ENCODE peak calls at places on chromosome 9, in four cellular contexts. F, O, I and P are unnamed samples.

GRCh38 chr9:124503713-124504529 is 3.3 kb downstream of the NR5A1 start:
- DNase-seq in O (no peak), F (no peak), I (no peak), P (no peak)

GRCh38 chr9:111860443-111860842 is 36.2 kb upstream of the UGCG start:
- DNase-seq in F (no peak), I (no peak), O (no peak), P (no peak)

GRCh38 chr9:37386988-37387387 is 35.5 kb upstream of the GRHPR start:
- DNase-seq in I (no peak), O (no peak), F (no peak), P (no peak)

GRCh38 chr9:21605489-21605931 is 123.4 kb upstream of the IFNE start:
- DNase-seq in I (no peak), O (no peak), F (no peak), P (no peak)

GRCh38 chr9:112925058-112925641 is 34.5 kb upstream of the SLC46A2 start:
- DNase-seq in F (no peak), I (no peak), O (no peak), P (peak; percentile 6)

GRCh38 chr9:5939530-5939929 is 48.8 kb downstream of the MLANA start:
- DNase-seq in F (no peak), O (no peak), I (no peak), P (no peak)

GRCh38 chr9:127915325-127915752 is 1.5 kb downstream of the ST6GALNAC4 start:
- DNase-seq in F (no peak), O (no peak), I (peak; percentile 64), P (no peak)

GRCh38 chr9:86413966-86414880 is 60.0 kb upstream of the TUT7 start:
- DNase-seq in O (peak; percentile 9), F (no peak), I (no peak), P (peak; percentile 76)

GRCh38 chr9:124284940-124285441 is 27.2 kb downstream of the NEK6 start:
- DNase-seq in O (no peak), F (no peak), I (no peak), P (no peak)

GRCh38 chr9:967851-968641 is 8.4 kb upstream of the DMRT3 start:
- DNase-seq in I (no peak), O (no peak), F (no peak), P (no peak)

GRCh38 chr9:95494416-95495371 is 22.1 kb downstream of the PTCH1 start:
- DNase-seq in I (no peak), F (no peak), O (peak; percentile 87), P (no peak)

GRCh38 chr9:129235041-129235930 is 57.2 kb upstream of the IER5L start:
- DNase-seq in O (no peak), I (peak; percentile 31), F (no peak), P (no peak)

GRCh38 chr9:89872913-89873707 is 268.3 kb downstream of the GADD45G start:
- DNase-seq in F (no peak), O (no peak), I (peak; percentile 72), P (no peak)

GRCh38 chr9:31390352-31391025 is 994.0 kb upstream of the ACO1 start:
- DNase-seq in I (no peak), F (no peak), O (no peak), P (no peak)

GRCh38 chr9:131954299-131954698 is 125.4 kb downstream of the MED27 start:
- DNase-seq in I (no peak), O (no peak), F (no peak), P (no peak)

GRCh38 chr9:24245988-24246387 is 299.7 kb downstream of the IZUMO3 start:
- DNase-seq in F (no peak), I (no peak), O (no peak), P (no peak)

GRCh38 chr9:40928803-40929487 is 199.5 kb downstream of the FOXD4L6 start:
- DNase-seq in O (no peak), I (no peak), F (no peak), P (no peak)

GRCh38 chr9:128097156-128098016 is 29.4 kb downstream of the SLC25A25 start:
- DNase-seq in I (no peak), F (no peak), O (no peak), P (no peak)

GRCh38 chr9:84932915-84933527 is 263.5 kb downstream of the NTRK2 start:
- DNase-seq in I (no peak), O (no peak), F (no peak), P (no peak)

GRCh38 chr9:21434202-21435014 is 5.8 kb upstream of the IFNA1 start:
- DNase-seq in F (no peak), I (no peak), O (peak; percentile 47), P (peak; percentile 40)

GRCh38 chr9:95270790-95271189 is 46.7 kb downstream of the FANCC start:
- DNase-seq in O (no peak), F (no peak), I (no peak), P (no peak)

GRCh38 chr9:36543916-36544315 is 28.8 kb upstream of the MELK start:
- DNase-seq in I (peak; percentile 64), O (no peak), F (no peak), P (no peak)

GRCh38 chr9:95910023-95910706 is 34.7 kb downstream of the ERCC6L2 start:
- DNase-seq in F (no peak), O (no peak), I (no peak), P (no peak)

GRCh38 chr9:127137640-127138360 is 15.4 kb upstream of the ANGPTL2 start:
- DNase-seq in I (peak; percentile 46), F (no peak), O (no peak), P (no peak)

GRCh38 chr9:68967800-68968199 is 46.1 kb downstream of the PRKACG start:
- DNase-seq in O (no peak), I (no peak), F (no peak), P (no peak)

GRCh38 chr9:115115117-115115880 is 2.7 kb downstream of the TNC start:
- DNase-seq in F (no peak), I (no peak), O (no peak), P (no peak)

GRCh38 chr9:91197232-91198181 is 164.2 kb downstream of the AUH start:
- DNase-seq in F (peak; percentile 62), O (no peak), I (peak; percentile 77), P (peak; percentile 83)

GRCh38 chr9:123395276-123396006 is 39.4 kb downstream of the CRB2 start:
- DNase-seq in O (no peak), I (no peak), F (no peak), P (no peak)

GRCh38 chr9:128823362-128823902 is 5.1 kb downstream of the ENDOG start:
- DNase-seq in O (no peak), I (peak; percentile 48), F (no peak), P (no peak)

GRCh38 chr9:6630502-6631206 is 14.9 kb downstream of the GLDC start:
- DNase-seq in O (no peak), F (no peak), I (no peak), P (no peak)

GRCh38 chr9:35733109-35733541 is 659 bp downstream of the CREB3 start:
- DNase-seq in I (no peak), F (no peak), O (no peak), P (no peak)

GRCh38 chr9:71048271-71048670 is 73.2 kb downstream of the TRPM3 start:
- DNase-seq in I (no peak), F (no peak), O (no peak), P (no peak)

GRCh38 chr9:35646583-35647265 is 4.0 kb downstream of the SIT1 start:
- DNase-seq in I (peak; percentile 96), O (peak; percentile 91), F (no peak), P (no peak)

GRCh38 chr9:133683494-133684460 is 47.6 kb downstream of the DBH start:
- DNase-seq in F (no peak), O (peak; percentile 70), I (peak; percentile 82), P (no peak)
- H3K4me3 ChIP-seq in F (no peak overlapping the region), O (peak overlapping the region; percentile 14), I (no peak overlapping the region), P (no peak overlapping the region)

GRCh38 chr9:136143215-136144001 is 24.7 kb upstream of the TMEM250 start:
- DNase-seq in I (peak; percentile 46), F (no peak), O (no peak), P (no peak)
- H3K9me3 ChIP-seq in I (no peaks in the 10 kb centered on the region), F (no peaks in the 10 kb centered on the region), O (no peaks in the 10 kb centered on the region), P (no peaks in the 10 kb centered on the region)

DNA sequence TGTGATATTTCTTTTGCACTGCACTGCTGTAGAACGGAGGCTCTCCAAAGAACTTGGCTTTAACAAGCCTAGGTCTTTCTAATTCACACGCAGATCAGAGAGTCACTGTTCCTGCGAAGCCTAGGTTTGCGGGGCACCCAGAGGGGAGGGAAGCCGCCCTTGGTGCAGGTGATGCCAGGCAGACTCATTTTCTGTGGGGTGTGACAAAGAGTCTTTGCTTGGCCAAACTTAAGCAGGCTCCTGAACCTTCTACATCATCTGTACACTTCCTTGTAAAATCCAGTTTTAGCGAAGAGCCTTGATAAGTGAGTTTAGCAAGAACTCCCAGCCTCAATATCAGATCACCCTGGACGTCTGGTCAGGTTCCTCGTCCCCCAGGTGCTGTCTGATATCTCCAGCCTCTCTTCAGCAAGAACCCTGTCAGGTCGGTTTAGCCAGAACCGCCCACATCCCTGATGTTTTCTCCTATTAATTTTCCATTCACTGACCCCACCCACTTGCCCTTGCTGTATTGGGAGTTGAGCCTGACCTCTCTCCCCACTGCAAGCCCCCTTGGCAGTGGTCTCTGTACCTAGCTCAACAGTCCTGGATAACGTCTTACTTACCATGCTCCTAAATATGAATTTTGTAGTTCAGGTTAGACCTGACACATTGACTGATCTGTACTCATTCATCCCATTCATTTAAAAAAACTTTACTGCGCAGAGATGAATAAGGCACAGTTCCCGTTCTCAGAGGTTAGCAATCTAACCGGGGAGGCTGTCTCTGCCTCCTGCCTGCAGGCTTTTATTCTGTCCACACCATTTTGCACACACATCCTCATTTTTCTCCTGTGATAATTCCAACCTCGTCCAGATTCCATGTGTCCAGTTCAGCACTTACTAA is 880 bp upstream of the UBAC1 start:
- DNase-seq in O (no peak), I (no peak), F (no peak), P (no peak)
- H3K27ac ChIP-seq in O (no peak overlapping the region), I (peak overlapping the region; percentile 54), F (peak overlapping the region; percentile 39), P (peak overlapping the region; percentile 36)

GRCh38 chr9:137670391-137671195 is 51.8 kb downstream of the EHMT1 start:
- DNase-seq in I (peak; percentile 66), F (no peak), O (no peak), P (no peak)
- H3K4me3 ChIP-seq in I (no peak overlapping the region), F (no peak overlapping the region), O (no peak overlapping the region), P (no peak overlapping the region)

GRCh38 chr9:108696156-108696555 is 159.6 kb downstream of the ACTL7B start:
- DNase-seq in O (no peak), F (no peak), I (no peak), P (no peak)
- H3K9me3 ChIP-seq in O (no peaks in the 10 kb centered on the region), F (no peaks in the 10 kb centered on the region), I (no peaks in the 10 kb centered on the region), P (no peaks in the 10 kb centered on the region)

GRCh38 chr9:130263601-130264413 is 1.8 kb upstream of the HMCN2 start:
- DNase-seq in F (no peak), I (peak; percentile 78), O (no peak), P (no peak)

GRCh38 chr9:130266236-130267098 is 907 bp downstream of the HMCN2 start:
- DNase-seq in O (no peak), F (no peak), I (no peak), P (no peak)

GRCh38 chr9:130264414-130265350 is 878 bp upstream of the HMCN2 start:
- DNase-seq in O (no peak), I (no peak), F (no peak), P (no peak)

GRCh38 chr9:130267930-130268329 is 2.4 kb downstream of the HMCN2 start:
- DNase-seq in O (no peak), I (peak; percentile 74), F (no peak), P (no peak)

GRCh38 chr9:130265431-130266235 is at the start of gene HMCN2:
- DNase-seq in O (no peak), I (peak; percentile 86), F (no peak), P (no peak)
- H3K27ac ChIP-seq in O (no peak within 1 kb of the TSS), I (no peak within 1 kb of the TSS), F (no peak within 1 kb of the TSS), P (no peak within 1 kb of the TSS)